ENCODE peak calls at places on chromosomes 6 and 20, in five cellular contexts. I, Q, C, W and D are unnamed samples.
A peak's percentile ranks its signal among the peaks of the same experiment; 100 is the strongest.

GRCh38 chr6:146892613-146893401 is 294.0 kb downstream of the ADGB start:
- DNase-seq in W (peak; percentile 34), I (peak; percentile 84), C (no peak), Q (no peak), D (peak; percentile 28)

GRCh38 chr6:145733207-145733606 is 2.1 kb downstream of the EPM2A start:
- DNase-seq in Q (no peak), I (no peak), C (no peak), W (no peak), D (no peak)

GRCh38 chr6:56065408-56065807 is 182.0 kb downstream of the COL21A1 start:
- DNase-seq in W (peak; percentile 33), I (no peak), C (no peak), Q (no peak), D (no peak)

GRCh38 chr6:38018755-38019165 is 199.2 kb downstream of the ZFAND3 start:
- DNase-seq in C (no peak), Q (no peak), I (no peak), W (no peak), D (no peak)

GRCh38 chr20:49395183-49395582 is 87.3 kb downstream of the KCNB1 start:
- DNase-seq in W (no peak), C (no peak), Q (no peak), I (peak; percentile 29), D (no peak)

GRCh38 chr6:100808638-100809275 is 72.4 kb downstream of the ASCC3 start:
- DNase-seq in Q (no peak), C (no peak), W (peak; percentile 35), I (peak; percentile 2), D (no peak)

GRCh38 chr6:128057541-128058335 is 156.9 kb upstream of the THEMIS start:
- DNase-seq in I (peak; percentile 19), Q (no peak), C (no peak), W (peak; percentile 36), D (peak; percentile 4)

GRCh38 chr20:36573798-36574277 is 441 bp downstream of the TGIF2 start:
- DNase-seq in Q (peak; percentile 80), C (no peak), W (peak; percentile 9), I (no peak), D (no peak)

GRCh38 chr6:45772886-45773285 is 242.8 kb downstream of the CLIC5 start:
- DNase-seq in Q (no peak), W (no peak), I (no peak), C (no peak), D (no peak)

GRCh38 chr6:3844097-3844463 is 5.1 kb upstream of the FAM50B start:
- DNase-seq in I (peak; percentile 77), C (no peak), Q (no peak), W (no peak), D (peak; percentile 80)

GRCh38 chr6:108921547-108922331 is 73.5 kb downstream of the ARMC2 start:
- DNase-seq in C (peak; percentile 86), Q (no peak), W (peak; percentile 56), I (peak; percentile 58), D (no peak)

GRCh38 chr6:106396426-106397220 is 36.1 kb downstream of the CRYBG1 start:
- DNase-seq in I (no peak), W (no peak), C (no peak), Q (no peak), D (no peak)

GRCh38 chr6:170525795-170526194 is 27.3 kb downstream of the PSMB1 start:
- DNase-seq in C (no peak), Q (no peak), W (no peak), I (no peak), D (no peak)

GRCh38 chr6:103335412-103335811 is 1524.3 kb downstream of the HACE1 start:
- DNase-seq in W (no peak), Q (no peak), C (no peak), I (no peak), D (no peak)

GRCh38 chr6:125129354-125129753 is 24.2 kb upstream of the TPD52L1 start:
- DNase-seq in I (no peak), C (no peak), W (no peak), Q (no peak), D (no peak)

GRCh38 chr6:165008971-165009370 is 300.4 kb downstream of the C6orf118 start:
- DNase-seq in C (no peak), W (no peak), Q (no peak), I (no peak), D (no peak)

GRCh38 chr20:24762791-24763350 is 186.2 kb upstream of the CST7 start:
- DNase-seq in C (no peak), Q (peak; percentile 67), W (no peak), I (no peak), D (no peak)

GRCh38 chr6:42507901-42508300 is 55.9 kb upstream of the UBR2 start:
- DNase-seq in C (no peak), W (no peak), Q (no peak), I (peak; percentile 61), D (no peak)

GRCh38 chr20:33009214-33010132 is 2.0 kb downstream of the BPIFB2 start:
- DNase-seq in C (no peak), I (no peak), W (no peak), Q (no peak), D (no peak)

GRCh38 chr20:6660441-6660840 is 107.0 kb upstream of the BMP2 start:
- DNase-seq in C (no peak), Q (no peak), I (no peak), W (peak; percentile 79), D (no peak)

GRCh38 chr6:88166493-88166900 is 350 bp upstream of the CNR1 start:
- DNase-seq in Q (no peak), W (no peak), C (no peak), I (no peak), D (no peak)

GRCh38 chr6:147173675-147174339 is 30.4 kb upstream of the STXBP5 start:
- DNase-seq in Q (no peak), C (no peak), W (no peak), I (no peak), D (no peak)